ENCODE peak calls at places on chromosomes 12 and 14, in nine cellular contexts. M is foreskin fibroblast; X is transverse colon; F is fibroblast of the aortic adventitia; Z is upper lobe of left lung; U is Panc1; W is CD8-positive, alpha-beta T cell; L is lung; V is fibroblast of lung. I is an unnamed sample.

GRCh38 chr14:77000340-77001235 is 27.9 kb downstream of the IRF2BPL start:
- DNase-seq in M (peak), X (no peak), F (peak), Z (no peak), U (no peak), W (no peak), L (no peak), V (peak), I (no peak)

GRCh38 chr12:104689630-104690029 is 232.9 kb downstream of the CHST11 start:
- DNase-seq in M (no peak), X (no peak), F (no peak), Z (no peak), U (no peak), W (no peak), L (no peak), V (no peak), I (no peak)

GRCh38 chr12:63410197-63410596 is 258.1 kb downstream of the DPY19L2 start:
- DNase-seq in M (no peak), X (no peak), F (no peak), Z (no peak), U (no peak), W (no peak), L (no peak), V (no peak), I (no peak)

GRCh38 chr12:108634225-108634795 is 616 bp upstream of the SELPLG start:
- DNase-seq in M (no peak), X (peak), F (no peak), Z (no peak), U (no peak), W (no peak), L (peak), V (no peak), I (peak)

GRCh38 chr14:23512156-23512555 is 39.4 kb downstream of the ZFHX2 start:
- DNase-seq in M (no peak), X (no peak), F (no peak), Z (no peak), U (no peak), W (no peak), L (no peak), V (peak), I (no peak)

GRCh38 chr12:106341086-106341879 is 16.3 kb upstream of the POLR3B start:
- DNase-seq in M (peak), X (no peak), F (peak), Z (no peak), U (no peak), W (no peak), L (no peak), V (no peak), I (no peak)

GRCh38 chr14:103362780-103363179 is 22.4 kb upstream of the MARK3 start:
- DNase-seq in M (no peak), X (no peak), F (peak), Z (no peak), U (no peak), W (no peak), L (no peak), V (no peak), I (no peak)

GRCh38 chr12:65668981-65669695 is 155.1 kb upstream of the HMGA2 start:
- DNase-seq in M (peak), X (no peak), F (no peak), Z (no peak), U (no peak), W (no peak), L (no peak), V (peak), I (no peak)

GRCh38 chr14:69042309-69043006 is 63.4 kb upstream of the ACTN1 start:
- DNase-seq in M (no peak), X (no peak), F (no peak), Z (no peak), U (no peak), W (no peak), L (no peak), V (no peak), I (no peak)

DNA sequence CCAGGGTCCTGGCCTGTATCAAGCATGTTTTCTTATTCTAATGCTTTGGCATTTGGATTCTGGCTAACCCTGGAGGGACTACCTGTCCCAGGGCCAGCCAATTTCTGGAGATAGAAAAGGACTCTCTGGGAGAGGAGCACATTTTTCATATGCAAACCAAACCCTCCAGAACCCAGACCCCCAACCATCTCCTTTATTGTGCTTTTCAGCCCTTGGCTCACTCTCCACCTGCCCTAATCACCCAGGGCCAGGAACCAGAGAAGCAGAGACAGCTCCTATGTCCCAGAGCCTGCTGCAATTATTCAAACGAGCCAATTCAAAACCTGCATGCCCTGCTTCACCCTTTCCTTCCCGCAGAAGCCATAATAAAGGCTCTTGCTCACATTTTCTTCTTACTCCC is 23.8 kb downstream of the HSPB8 start:
- DNase-seq in M (no peak), X (no peak), F (no peak), Z (no peak), U (no peak), W (no peak), L (no peak), V (no peak), I (no peak)
- H3K4me3 ChIP-seq in M (no peak), X (no peak), F (no peak), Z (no peak), U (no peak), W (no peak), L (no peak), V (no peak), I (no peak)

GRCh38 chr12:52082026-52082667 is 2.6 kb downstream of the SMIM41 start:
- DNase-seq in M (peak), X (no peak), F (peak), Z (peak), U (no peak), W (no peak), L (peak), V (peak), I (no peak)

GRCh38 chr12:52078276-52078675 is 1.2 kb upstream of the SMIM41 start:
- DNase-seq in M (no peak), X (no peak), F (no peak), Z (no peak), U (no peak), W (no peak), L (no peak), V (no peak), I (no peak)

GRCh38 chr12:52081263-52081733 is 1.8 kb downstream of the SMIM41 start:
- DNase-seq in M (no peak), X (no peak), F (no peak), Z (peak), U (no peak), W (no peak), L (no peak), V (no peak), I (no peak)

GRCh38 chr12:52080403-52081201 is 1.1 kb downstream of the SMIM41 start:
- DNase-seq in M (peak), X (no peak), F (no peak), Z (peak), U (no peak), W (no peak), L (no peak), V (no peak), I (no peak)

GRCh38 chr12:52079576-52080402 is at the start of gene SMIM41:
- DNase-seq in M (peak), X (no peak), F (no peak), Z (peak), U (no peak), W (no peak), L (no peak), V (no peak), I (no peak)
- H3K4me3 ChIP-seq in M (no peak), X (peak), F (no peak), Z (peak), U (no peak), W (no peak), L (peak), V (peak), I (no peak)

DNA sequence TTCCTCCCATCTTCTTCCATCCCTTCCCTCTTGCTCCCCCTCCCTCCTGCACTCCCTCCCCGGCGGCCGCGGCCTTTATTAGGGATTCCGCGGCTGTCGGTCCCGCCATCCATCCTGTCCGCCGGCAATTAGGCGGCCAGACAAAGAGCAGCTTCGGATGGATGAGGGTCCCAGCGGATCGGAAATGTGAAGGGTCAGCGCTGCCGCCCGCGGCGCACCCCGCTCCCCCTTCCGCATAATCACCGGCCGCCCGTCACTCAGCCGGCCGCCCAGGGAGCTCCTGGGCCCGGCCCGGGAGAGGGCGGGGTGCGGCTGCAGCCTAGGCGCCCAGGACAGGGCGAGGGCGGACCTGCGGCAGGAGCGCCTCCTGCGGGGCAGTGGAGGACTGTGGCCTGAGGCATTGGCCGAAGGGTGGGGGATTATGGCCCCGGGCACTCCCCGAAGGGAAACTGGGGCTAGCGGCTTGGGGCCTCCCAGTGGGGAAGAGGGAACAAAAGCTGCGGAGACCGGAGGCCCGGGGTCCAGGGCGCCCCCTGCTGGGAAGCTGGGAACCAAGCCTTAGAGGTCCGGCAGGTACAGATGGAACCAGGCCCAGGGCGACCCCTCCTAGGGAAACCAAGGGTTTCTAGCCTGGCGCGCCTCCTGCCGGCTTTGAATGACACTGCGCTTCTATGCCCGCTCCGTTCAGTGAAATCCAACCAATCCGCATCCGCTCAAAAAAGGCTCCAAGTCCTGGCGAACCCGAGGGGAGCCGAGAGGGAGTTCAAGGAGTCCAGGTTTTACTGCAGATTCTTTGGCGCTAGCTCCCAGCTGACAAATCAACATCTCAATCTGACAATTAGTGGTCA is 4.4 kb upstream of the DNAJC22 start:
- DNase-seq in M (peak), X (peak), F (peak), Z (peak), U (peak), W (peak), L (peak), V (peak), I (peak)
- H3K4me3 ChIP-seq in M (peak), X (peak), F (peak), Z (peak), U (peak), W (peak), L (no peak), V (peak), I (no peak)

GRCh38 chr14:44944107-44944506 is 17.6 kb downstream of the KLHL28 start:
- DNase-seq in M (no peak), X (no peak), F (no peak), Z (no peak), U (no peak), W (no peak), L (no peak), V (no peak), I (no peak)
- H3K4me3 ChIP-seq in M (no peak), X (no peak), F (no peak), Z (no peak), U (no peak), W (no peak), L (no peak), V (no peak), I (no peak)

GRCh38 chr12:121515615-121516014 is 65.2 kb downstream of the KDM2B start:
- DNase-seq in M (peak), X (no peak), F (no peak), Z (no peak), U (no peak), W (no peak), L (no peak), V (no peak), I (no peak)

GRCh38 chr12:121511931-121512330 is 68.9 kb downstream of the KDM2B start:
- DNase-seq in M (no peak), X (no peak), F (no peak), Z (no peak), U (no peak), W (no peak), L (no peak), V (no peak), I (no peak)

GRCh38 chr12:121512561-121512960 is 68.3 kb downstream of the KDM2B start:
- DNase-seq in M (no peak), X (no peak), F (no peak), Z (no peak), U (no peak), W (no peak), L (no peak), V (no peak), I (no peak)

GRCh38 chr12:121514184-121514742 is 66.6 kb downstream of the KDM2B start:
- DNase-seq in M (no peak), X (no peak), F (no peak), Z (no peak), U (no peak), W (no peak), L (no peak), V (no peak), I (no peak)

DNA sequence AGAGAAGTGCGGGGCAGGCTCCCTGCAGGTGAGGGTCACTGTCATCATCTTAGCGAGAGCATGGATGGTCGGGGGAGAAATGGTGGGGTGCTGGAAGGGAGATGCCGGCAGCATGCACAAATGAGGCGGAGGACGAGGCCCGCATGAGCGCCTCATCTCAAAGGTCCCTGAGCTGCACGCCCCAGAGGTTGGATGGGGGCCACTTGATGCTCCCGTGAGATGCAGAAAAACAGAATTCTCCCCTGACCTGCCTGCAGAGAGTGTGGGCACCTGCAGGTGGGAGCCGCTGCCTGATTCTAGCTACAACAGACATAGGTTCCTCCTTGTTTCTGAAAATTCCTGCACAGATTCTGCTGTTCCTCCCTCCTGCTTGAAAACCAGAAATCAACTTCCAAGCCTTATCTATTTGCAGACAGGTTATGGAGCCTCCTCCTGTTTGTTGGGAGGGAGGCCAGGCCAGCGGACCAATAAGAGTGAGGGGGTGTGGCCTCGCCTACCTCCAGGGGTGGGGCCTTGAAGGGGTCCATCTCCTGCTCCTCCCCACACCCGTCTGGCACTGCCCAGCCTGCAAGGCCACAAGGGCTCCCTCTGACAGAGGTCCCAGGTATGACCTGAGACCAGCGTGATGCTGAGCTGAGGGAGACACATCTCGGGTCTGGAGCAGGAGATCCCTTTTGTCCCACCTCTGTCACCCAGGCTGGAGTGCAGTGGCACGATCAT is 67.2 kb downstream of the KDM2B start:
- DNase-seq in M (no peak), X (peak), F (no peak), Z (no peak), U (no peak), W (no peak), L (peak), V (no peak), I (peak)
- H3K4me3 ChIP-seq in M (no peak), X (no peak), F (no peak), Z (no peak), U (no peak), W (no peak), L (no peak), V (no peak), I (no peak)

DNA sequence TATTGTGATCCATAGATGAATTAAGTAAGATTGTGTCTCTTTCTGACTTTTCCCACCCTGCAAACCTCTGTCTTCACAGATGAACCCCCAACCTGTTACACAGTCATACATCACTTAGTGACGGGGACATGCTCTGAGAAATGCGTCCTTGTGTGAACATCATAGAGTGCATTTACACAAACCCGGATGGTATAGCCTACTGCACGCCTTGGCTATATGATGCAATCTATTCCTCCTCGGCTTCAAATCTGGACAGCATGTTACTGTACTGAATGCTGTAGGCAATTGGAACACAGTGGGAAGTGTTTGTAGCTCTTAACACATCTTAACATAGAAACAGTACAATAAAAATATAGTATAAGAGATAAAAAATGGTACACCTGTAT is 7.4 kb upstream of the TESPA1 start:
- DNase-seq in M (no peak), X (no peak), F (no peak), Z (no peak), U (no peak), W (no peak), L (no peak), V (no peak), I (no peak)
- H3K4me3 ChIP-seq in M (no peak), X (no peak), F (no peak), Z (no peak), U (no peak), W (no peak), L (no peak), V (no peak), I (no peak)

GRCh38 chr14:70809238-70810214 is at the start of gene MAP3K9:
- DNase-seq in M (peak), X (peak), F (no peak), Z (peak), U (peak), W (peak), L (peak), V (peak), I (peak)

GRCh38 chr14:70810621-70811020 is 1.3 kb upstream of the MAP3K9 start:
- DNase-seq in M (no peak), X (no peak), F (no peak), Z (no peak), U (no peak), W (no peak), L (no peak), V (no peak), I (no peak)

GRCh38 chr14:70811065-70811464 is 1.8 kb upstream of the MAP3K9 start:
- DNase-seq in M (peak), X (no peak), F (no peak), Z (no peak), U (no peak), W (no peak), L (no peak), V (no peak), I (no peak)

GRCh38 chr14:70808402-70809237 is 693 bp downstream of the MAP3K9 start:
- DNase-seq in M (peak), X (peak), F (no peak), Z (no peak), U (no peak), W (no peak), L (peak), V (peak), I (no peak)

DNA sequence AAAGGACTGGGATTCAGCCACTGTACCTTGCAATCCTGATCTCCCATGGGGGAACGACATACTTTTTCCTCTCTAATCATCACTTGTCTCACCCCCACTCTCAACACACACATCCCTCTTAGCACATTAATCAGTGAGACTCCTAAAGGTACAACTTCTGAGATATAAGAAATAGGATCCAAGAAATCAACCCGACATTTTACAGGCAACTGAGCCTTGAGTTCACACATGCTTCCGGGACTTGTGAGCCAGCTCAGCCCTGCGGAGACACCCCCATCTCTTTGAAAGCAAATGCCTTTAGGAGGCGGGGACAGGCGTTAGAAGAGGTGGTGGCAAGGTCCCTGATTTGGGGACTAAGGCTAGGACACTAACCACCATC is 1.3 kb downstream of the MAP3K9 start:
- DNase-seq in M (no peak), X (peak), F (no peak), Z (no peak), U (no peak), W (no peak), L (peak), V (peak), I (no peak)
- H3K4me3 ChIP-seq in M (no peak), X (peak), F (no peak), Z (peak), U (peak), W (peak), L (peak), V (no peak), I (no peak)

GRCh38 chr12:21892341-21892740 is 48.9 kb downstream of the ABCC9 start:
- DNase-seq in M (no peak), X (no peak), F (no peak), Z (no peak), U (no peak), W (no peak), L (no peak), V (no peak), I (no peak)

GRCh38 chr12:21893924-21894323 is 47.3 kb downstream of the ABCC9 start:
- DNase-seq in M (no peak), X (no peak), F (no peak), Z (no peak), U (no peak), W (no peak), L (no peak), V (no peak), I (no peak)

GRCh38 chr12:21888464-21888863 is 52.8 kb downstream of the ABCC9 start:
- DNase-seq in M (no peak), X (no peak), F (no peak), Z (no peak), U (no peak), W (no peak), L (no peak), V (no peak), I (no peak)

GRCh38 chr12:21894792-21895392 is 46.3 kb downstream of the ABCC9 start:
- DNase-seq in M (no peak), X (no peak), F (peak), Z (no peak), U (no peak), W (no peak), L (no peak), V (no peak), I (no peak)

GRCh38 chr12:21891763-21892217 is 49.4 kb downstream of the ABCC9 start:
- DNase-seq in M (no peak), X (peak), F (peak), Z (no peak), U (no peak), W (no peak), L (no peak), V (no peak), I (no peak)
- H3K4me3 ChIP-seq in M (no peak), X (no peak), F (no peak), Z (no peak), U (no peak), W (no peak), L (no peak), V (no peak), I (no peak)

GRCh38 chr12:69934011-69934410 is 109.0 kb downstream of the MYRFL start:
- DNase-seq in M (no peak), X (no peak), F (no peak), Z (no peak), U (no peak), W (no peak), L (no peak), V (no peak), I (no peak)
- H3K4me3 ChIP-seq in M (no peak), X (no peak), F (no peak), Z (no peak), U (no peak), W (no peak), L (no peak), V (no peak), I (no peak)